ENCODE peak calls at places on chromosomes 12 and 14, in five cellular contexts. M is GM23248, F is GM23338, G is PC-3, P is HCT116. I is an unnamed sample.

GRCh38 chr12:79033788-79034187 is 169.2 kb downstream of the SYT1 start:
- DNase-seq in M (no peak), F (no peak), G (no peak), P (no peak), I (no peak)

GRCh38 chr12:12007713-12008231 is 63.0 kb upstream of the BCL2L14 start:
- DNase-seq in M (no peak), F (no peak), G (no peak), P (no peak), I (no peak)

GRCh38 chr14:75570797-75571196 is 7.6 kb upstream of the FLVCR2 start:
- DNase-seq in M (no peak), F (no peak), G (no peak), P (no peak), I (no peak)

GRCh38 chr12:45369065-45369464 is 153.2 kb downstream of the ANO6 start:
- DNase-seq in M (peak; percentile 74), F (no peak), G (peak; percentile 56), P (no peak), I (no peak)

GRCh38 chr12:123397400-123397799 is 13.5 kb downstream of the KMT5A start:
- DNase-seq in M (peak; percentile 77), F (no peak), G (no peak), P (no peak), I (no peak)

GRCh38 chr12:123278150-123278627 is 6.5 kb upstream of the CDK2AP1 start:
- DNase-seq in M (no peak), F (no peak), G (no peak), P (no peak), I (peak; percentile 63)

GRCh38 chr14:92760524-92760805 is 12.0 kb upstream of the LGMN start:
- DNase-seq in M (no peak), F (no peak), G (no peak), P (peak; percentile 36), I (no peak)

GRCh38 chr12:89949457-89950195 is 241.0 kb upstream of the ATP2B1 start:
- DNase-seq in M (peak; percentile 87), F (peak; percentile 34), G (peak; percentile 94), P (no peak), I (peak; percentile 60)

GRCh38 chr12:50597200-50598195 is 92.7 kb downstream of the DIP2B start:
- DNase-seq in M (peak; percentile 95), F (no peak), G (peak; percentile 83), P (peak; percentile 71), I (peak; percentile 19)

GRCh38 chr12:49534806-49535278 is 4.0 kb upstream of the KCNH3 start:
- DNase-seq in M (no peak), F (peak; percentile 42), G (no peak), P (no peak), I (no peak)

GRCh38 chr12:119444462-119445044 is 110.0 kb downstream of the CCDC60 start:
- DNase-seq in M (peak; percentile 33), F (peak; percentile 91), G (peak; percentile 83), P (peak; percentile 85), I (peak; percentile 57)

GRCh38 chr12:50006754-50007442 is 18.4 kb downstream of the RACGAP1 start:
- DNase-seq in M (peak; percentile 73), F (no peak), G (peak; percentile 38), P (no peak), I (peak; percentile 77)

GRCh38 chr12:131091413-131091975 is 137.8 kb downstream of the ADGRD1 start:
- DNase-seq in M (peak; percentile 42), F (no peak), G (no peak), P (no peak), I (no peak)

GRCh38 chr14:104294628-104294982 is 156.2 kb downstream of the KIF26A start:
- DNase-seq in M (no peak), F (no peak), G (no peak), P (no peak), I (no peak)

GRCh38 chr12:95857799-95858198 is 953 bp upstream of the SNRPF start:
- DNase-seq in M (no peak), F (peak; percentile 39), G (no peak), P (no peak), I (no peak)

GRCh38 chr12:102234599-102234998 is 37.0 kb upstream of the PMCH start:
- DNase-seq in M (no peak), F (no peak), G (no peak), P (no peak), I (no peak)

GRCh38 chr12:45768194-45768593 is 38.7 kb downstream of the ARID2 start:
- DNase-seq in M (no peak), F (no peak), G (no peak), P (no peak), I (no peak)

GRCh38 chr12:19710811-19711793 is 271.8 kb downstream of the AEBP2 start:
- DNase-seq in M (no peak), F (no peak), G (no peak), P (no peak), I (no peak)

GRCh38 chr12:4269279-4269991 is 4.1 kb upstream of the CCND2 start:
- DNase-seq in M (peak; percentile 33), F (peak; percentile 96), G (no peak), P (no peak), I (peak; percentile 63)

GRCh38 chr12:80187660-80188090 is 88.3 kb downstream of the OTOGL start:
- DNase-seq in M (peak; percentile 41), F (no peak), G (peak; percentile 67), P (no peak), I (no peak)

GRCh38 chr12:19129121-19129485 is 430 bp upstream of the PLEKHA5 start:
- DNase-seq in M (no peak), F (no peak), G (peak; percentile 37), P (peak; percentile 10), I (no peak)

GRCh38 chr12:122944588-122944987 is 21.7 kb downstream of the ABCB9 start:
- DNase-seq in M (peak; percentile 64), F (no peak), G (peak; percentile 96), P (peak; percentile 79), I (no peak)

GRCh38 chr12:10153271-10154144 is 18.4 kb downstream of the OLR1 start:
- DNase-seq in M (peak; percentile 85), F (peak; percentile 86), G (peak; percentile 75), P (peak; percentile 21), I (peak; percentile 78)

GRCh38 chr12:32140867-32141266 is 34.2 kb downstream of the BICD1 start:
- DNase-seq in M (no peak), F (no peak), G (no peak), P (no peak), I (no peak)

GRCh38 chr14:93525691-93526451 is 95.1 kb downstream of the UNC79 start:
- DNase-seq in M (peak; percentile 92), F (peak; percentile 30), G (peak; percentile 55), P (no peak), I (no peak)

DNA sequence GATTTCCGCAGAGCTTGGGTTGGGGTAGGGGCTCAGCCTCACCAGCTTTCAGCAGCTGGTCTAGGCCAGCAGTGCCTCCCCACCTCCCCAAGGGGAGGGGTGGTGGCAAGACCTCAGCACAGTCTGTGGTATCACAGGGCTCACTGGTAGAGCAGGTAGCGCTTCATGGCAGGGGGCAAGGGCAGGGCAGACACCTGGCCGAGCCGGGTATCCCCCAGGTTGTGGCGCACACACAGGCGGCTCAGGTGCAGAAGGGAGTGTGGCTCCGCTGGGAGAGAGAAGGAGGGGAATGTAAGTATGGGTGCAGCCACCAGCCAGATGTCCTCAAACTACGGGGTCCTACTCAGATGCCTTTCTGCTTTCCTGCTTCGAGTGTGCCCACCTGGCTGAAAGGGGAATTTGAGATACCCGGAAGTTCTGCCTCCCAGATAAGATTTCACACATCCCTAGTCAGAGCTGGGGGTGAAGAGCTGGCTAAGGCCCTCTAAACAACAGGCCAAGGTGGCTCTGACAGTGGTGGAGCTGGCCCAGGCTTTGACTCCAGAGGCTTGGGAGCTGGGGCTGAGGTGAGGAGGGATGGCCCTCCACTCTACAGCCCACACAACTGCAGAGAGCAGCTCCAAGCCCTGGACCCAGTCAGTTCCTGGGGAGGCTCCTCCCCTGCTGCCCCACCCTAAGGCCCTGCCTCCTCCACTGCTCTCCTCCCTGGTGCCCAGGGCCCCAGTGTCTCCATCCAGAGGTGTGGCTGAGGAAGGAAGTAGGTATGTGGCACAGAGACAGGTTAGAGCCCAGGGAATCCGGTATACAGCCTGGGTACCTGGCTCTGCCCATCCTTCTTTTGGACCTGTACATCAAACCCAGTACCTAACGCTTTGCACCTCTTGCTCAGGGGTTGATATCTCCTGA is 1.8 kb downstream of the SPSB2 start:
- DNase-seq in M (peak; percentile 68), F (peak; percentile 36), G (peak; percentile 69), P (peak; percentile 56), I (peak; percentile 26)
- H3K4me3 ChIP-seq in M (peak overlapping the region; percentile 81), F (peak overlapping the region; percentile 99), G (peak overlapping the region; percentile 78), P (peak overlapping the region; percentile 73), I (peak overlapping the region; percentile 77)

DNA sequence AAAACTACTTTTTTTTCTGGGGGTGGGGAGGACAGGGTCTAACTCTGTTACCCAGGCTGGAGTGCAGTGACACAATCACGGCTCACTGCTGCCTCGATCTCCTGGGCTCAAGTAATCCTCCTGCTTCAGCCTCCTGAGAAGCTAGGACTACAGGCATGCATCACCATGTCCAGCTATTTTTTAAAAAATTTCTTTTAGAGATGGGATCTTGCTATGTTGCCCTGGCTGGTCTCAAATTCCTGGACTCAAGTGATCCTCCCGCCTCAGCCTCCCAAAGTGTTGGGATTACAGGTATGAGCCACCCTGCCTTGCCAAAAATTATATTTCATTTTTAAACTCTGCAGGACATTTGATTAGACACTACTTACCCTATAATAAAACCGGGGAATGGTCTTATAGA is 5.5 kb downstream of the PPP2R3C start:
- DNase-seq in M (no peak), F (no peak), G (no peak), P (no peak), I (no peak)
- H2AFZ ChIP-seq in M (no peak overlapping the region), F (no peak overlapping the region), G (no peak overlapping the region), P (no peak overlapping the region), I (no peak overlapping the region)

GRCh38 chr14:38210168-38210567 is 2.5 kb downstream of the SSTR1 start:
- DNase-seq in M (peak; percentile 94), F (peak; percentile 50), G (peak; percentile 71), P (no peak), I (no peak)
- TF ChIP-seq EZH2phosphoT487 in M (no peak), F (peak; percentile 50), G (no peak), P (no peak), I (no peak)

GRCh38 chr14:81529391-81529790 is 4.3 kb downstream of the SEL1L start:
- DNase-seq in M (peak; percentile 61), F (no peak), G (no peak), P (peak; percentile 10), I (peak; percentile 60)
- H3K4me3 ChIP-seq in M (peak overlapping the region; percentile 17), F (no peak overlapping the region), G (no peak overlapping the region), P (no peak overlapping the region), I (peak overlapping the region; percentile 37)

GRCh38 chr12:92421701-92422100 is 276.1 kb upstream of the BTG1 start:
- DNase-seq in M (peak; percentile 47), F (no peak), G (peak; percentile 89), P (no peak), I (no peak)
- H2AFZ ChIP-seq in M (no peak overlapping the region), F (no peak overlapping the region), G (peak overlapping the region; percentile 29), P (no peak overlapping the region), I (no peak overlapping the region)

DNA sequence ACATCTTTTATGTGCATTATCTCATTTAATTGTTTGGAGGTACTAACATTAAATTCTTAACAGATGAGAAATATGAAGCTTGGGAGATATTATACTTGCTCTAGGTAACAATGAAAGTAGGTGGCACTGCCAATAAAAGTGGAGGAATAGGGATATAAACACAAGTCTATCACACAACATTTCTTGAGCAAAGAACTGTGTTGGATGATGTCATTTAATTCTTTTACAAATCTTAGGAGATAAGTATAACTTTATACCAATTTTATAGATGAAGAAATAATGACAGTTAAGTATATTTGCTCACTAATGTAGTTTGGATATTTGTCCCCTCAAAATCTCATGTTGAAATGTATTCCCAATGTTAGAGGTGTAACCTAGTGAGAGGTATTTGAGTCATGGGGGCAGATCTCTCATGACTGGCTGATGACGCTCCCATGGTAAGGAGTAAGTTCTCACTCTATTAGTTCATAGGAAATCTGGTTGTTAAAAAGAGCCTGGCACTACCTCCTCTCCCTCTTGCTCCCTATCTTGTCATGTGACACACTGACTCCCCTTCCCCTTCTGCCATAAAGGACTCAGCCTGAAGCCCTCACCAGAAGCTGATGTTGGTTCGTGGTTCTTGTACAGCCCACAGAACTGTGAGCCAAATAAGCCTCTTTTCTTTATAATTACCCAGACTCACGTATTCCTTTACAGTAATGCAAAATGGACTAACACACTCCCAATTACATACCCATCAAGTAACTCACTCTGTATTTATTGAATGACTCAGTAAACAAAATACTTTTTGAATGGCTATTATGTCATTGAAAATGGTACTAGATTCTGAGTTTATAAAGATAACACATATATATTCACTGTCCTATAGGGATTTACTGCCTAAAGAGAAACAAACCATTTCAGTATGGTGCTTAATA is 146.8 kb upstream of the KITLG start:
- DNase-seq in M (peak; percentile 84), F (no peak), G (peak; percentile 76), P (no peak), I (no peak)
- TF ChIP-seq EZH2phosphoT487 in M (no peak), F (no peak), G (no peak), P (no peak), I (no peak)

I was measured in OCI-LY7.